ENCODE peak calls at places on chromosomes 1 and 21, in five cellular contexts. One of them, this sample, is unnamed.

GRCh38 chr1:228474507-228474906 is 12.7 kb upstream of the RNF187 start:
- DNase-seq in nephron progenitor cell: no peak
- DNase-seq in endothelial cell: no peak
- DNase-seq in fibroblast of the aortic adventitia: no peak
- DNase-seq in AG04450: no peak
- DNase-seq in this sample: no peak

GRCh38 chr1:84834419-84835064 is 58.5 kb downstream of the LPAR3 start:
- DNase-seq in nephron progenitor cell: no peak
- DNase-seq in endothelial cell: no peak
- DNase-seq in fibroblast of the aortic adventitia: peak
- DNase-seq in AG04450: no peak
- DNase-seq in this sample: peak

GRCh38 chr1:56676571-56677035 is 31.5 kb downstream of the PRKAA2 start:
- DNase-seq in nephron progenitor cell: no peak
- DNase-seq in endothelial cell: no peak
- DNase-seq in fibroblast of the aortic adventitia: peak
- DNase-seq in AG04450: peak
- DNase-seq in this sample: no peak

GRCh38 chr1:174800221-174800791 is 199.4 kb upstream of the CACYBP start:
- DNase-seq in nephron progenitor cell: peak
- DNase-seq in endothelial cell: no peak
- DNase-seq in fibroblast of the aortic adventitia: no peak
- DNase-seq in AG04450: no peak
- DNase-seq in this sample: no peak

GRCh38 chr1:85577421-85578320 is 2.9 kb upstream of the CCN1 start:
- DNase-seq in nephron progenitor cell: peak
- DNase-seq in endothelial cell: peak
- DNase-seq in fibroblast of the aortic adventitia: no peak
- DNase-seq in AG04450: peak
- DNase-seq in this sample: no peak

GRCh38 chr1:245060684-245061374 is 94.0 kb upstream of the KIF26B start:
- DNase-seq in nephron progenitor cell: no peak
- DNase-seq in endothelial cell: no peak
- DNase-seq in fibroblast of the aortic adventitia: peak
- DNase-seq in AG04450: no peak
- DNase-seq in this sample: peak

GRCh38 chr1:212242288-212242984 is 42.8 kb upstream of the PPP2R5A start:
- DNase-seq in nephron progenitor cell: no peak
- DNase-seq in endothelial cell: no peak
- DNase-seq in fibroblast of the aortic adventitia: no peak
- DNase-seq in AG04450: no peak
- DNase-seq in this sample: no peak

GRCh38 chr1:50272923-50273322 is 150.3 kb downstream of the DMRTA2 start:
- DNase-seq in nephron progenitor cell: no peak
- DNase-seq in endothelial cell: no peak
- DNase-seq in fibroblast of the aortic adventitia: no peak
- DNase-seq in AG04450: no peak
- DNase-seq in this sample: no peak

GRCh38 chr1:32592953-32593352 is 53.7 kb downstream of the ZBTB8A start:
- DNase-seq in nephron progenitor cell: no peak
- DNase-seq in endothelial cell: no peak
- DNase-seq in fibroblast of the aortic adventitia: no peak
- DNase-seq in AG04450: no peak
- DNase-seq in this sample: no peak

GRCh38 chr1:30418426-30419245 is 304.7 kb downstream of the MATN1 start:
- DNase-seq in nephron progenitor cell: no peak
- DNase-seq in endothelial cell: no peak
- DNase-seq in fibroblast of the aortic adventitia: no peak
- DNase-seq in AG04450: no peak
- DNase-seq in this sample: no peak

GRCh38 chr1:34829250-34829649 is 30.3 kb downstream of the SMIM12 start:
- DNase-seq in nephron progenitor cell: no peak
- DNase-seq in endothelial cell: no peak
- DNase-seq in fibroblast of the aortic adventitia: peak
- DNase-seq in AG04450: no peak
- DNase-seq in this sample: no peak

GRCh38 chr1:98323396-98323795 is 338.1 kb upstream of the SNX7 start:
- DNase-seq in nephron progenitor cell: no peak
- DNase-seq in endothelial cell: no peak
- DNase-seq in fibroblast of the aortic adventitia: peak
- DNase-seq in AG04450: no peak
- DNase-seq in this sample: no peak

GRCh38 chr1:3068400-3069361 is at the start of gene PRDM16:
- DNase-seq in nephron progenitor cell: peak
- DNase-seq in endothelial cell: peak
- DNase-seq in fibroblast of the aortic adventitia: peak
- DNase-seq in AG04450: no peak
- DNase-seq in this sample: no peak

GRCh38 chr1:84701366-84701765 is 11.1 kb upstream of the SSX2IP start:
- DNase-seq in nephron progenitor cell: no peak
- DNase-seq in endothelial cell: no peak
- DNase-seq in fibroblast of the aortic adventitia: peak
- DNase-seq in AG04450: no peak
- DNase-seq in this sample: no peak

GRCh38 chr1:93629101-93630059 is 52.3 kb downstream of the BCAR3 start:
- DNase-seq in nephron progenitor cell: peak
- DNase-seq in endothelial cell: peak
- DNase-seq in fibroblast of the aortic adventitia: peak
- DNase-seq in AG04450: peak
- DNase-seq in this sample: no peak

DNA sequence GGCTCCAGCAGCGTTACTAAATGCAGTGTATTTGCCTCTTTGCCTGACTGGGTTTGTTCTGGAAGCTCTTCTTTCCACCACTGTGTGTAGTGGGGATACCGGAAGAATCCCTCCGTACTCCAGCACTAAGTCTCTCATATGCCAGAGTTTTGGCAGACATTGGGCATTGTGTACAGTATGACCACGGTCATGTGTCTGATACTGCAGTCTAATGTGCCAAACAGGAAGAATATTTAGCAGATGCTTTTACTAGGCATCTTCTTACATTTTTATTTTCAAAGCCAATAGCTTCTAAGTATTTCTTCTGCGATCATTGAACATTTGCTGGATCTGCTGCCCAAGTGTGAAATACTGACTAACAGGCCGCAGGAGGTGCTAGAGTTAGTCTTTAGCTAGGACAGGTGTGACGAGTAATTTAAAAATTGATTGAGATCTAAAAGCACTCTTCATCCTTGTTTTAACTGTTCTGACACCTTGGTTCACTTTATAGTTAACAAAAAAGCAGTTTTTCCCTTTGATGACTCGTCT is 658 bp upstream of the FAM78B start:
- DNase-seq in nephron progenitor cell: no peak
- DNase-seq in endothelial cell: no peak
- DNase-seq in fibroblast of the aortic adventitia: peak
- DNase-seq in AG04450: no peak
- DNase-seq in this sample: no peak
- TF ChIP-seq CTCF in nephron progenitor cell: no peak
- TF ChIP-seq CTCF in endothelial cell: no peak
- TF ChIP-seq CTCF in fibroblast of the aortic adventitia: no peak
- TF ChIP-seq CTCF in AG04450: no peak
- TF ChIP-seq CTCF in this sample: no peak

GRCh38 chr1:53332188-53332564 is 4.3 kb upstream of the LRP8 start:
- DNase-seq in nephron progenitor cell: no peak
- DNase-seq in endothelial cell: no peak
- DNase-seq in fibroblast of the aortic adventitia: no peak
- DNase-seq in AG04450: no peak
- DNase-seq in this sample: no peak
- TF ChIP-seq CTCF in nephron progenitor cell: no peak
- TF ChIP-seq CTCF in endothelial cell: no peak
- TF ChIP-seq CTCF in fibroblast of the aortic adventitia: no peak
- TF ChIP-seq CTCF in AG04450: no peak
- TF ChIP-seq CTCF in this sample: no peak

DNA sequence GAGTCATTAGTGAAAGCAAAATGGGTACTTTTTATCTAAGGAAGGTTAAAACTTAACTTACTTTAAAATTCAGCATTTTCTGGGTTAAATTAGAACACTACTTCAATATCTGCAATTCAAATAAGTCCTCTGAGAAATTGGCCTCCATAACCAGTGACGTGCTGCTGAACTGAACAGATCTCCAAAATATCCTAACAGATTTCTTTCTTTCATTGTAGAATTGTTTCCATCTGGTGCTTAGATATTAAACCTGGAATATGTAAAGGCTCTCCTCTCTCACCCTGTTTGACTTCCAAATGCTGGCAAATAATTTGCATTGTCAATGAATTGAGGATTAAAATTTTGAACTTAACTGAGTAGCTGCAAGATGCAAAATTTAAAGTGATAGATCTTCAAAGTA is 316.9 kb upstream of the CXADR start:
- DNase-seq in nephron progenitor cell: no peak
- DNase-seq in endothelial cell: no peak
- DNase-seq in fibroblast of the aortic adventitia: no peak
- DNase-seq in AG04450: no peak
- DNase-seq in this sample: no peak
- TF ChIP-seq CTCF in nephron progenitor cell: no peak
- TF ChIP-seq CTCF in endothelial cell: no peak
- TF ChIP-seq CTCF in fibroblast of the aortic adventitia: no peak
- TF ChIP-seq CTCF in AG04450: no peak
- TF ChIP-seq CTCF in this sample: no peak

GRCh38 chr21:36990508-36991205 is 15.8 kb upstream of the RIPPLY3 start:
- DNase-seq in nephron progenitor cell: no peak
- DNase-seq in endothelial cell: no peak
- DNase-seq in fibroblast of the aortic adventitia: no peak
- DNase-seq in AG04450: no peak
- DNase-seq in this sample: no peak

GRCh38 chr21:36999131-36999898 is 7.2 kb upstream of the RIPPLY3 start:
- DNase-seq in nephron progenitor cell: no peak
- DNase-seq in endothelial cell: no peak
- DNase-seq in fibroblast of the aortic adventitia: no peak
- DNase-seq in AG04450: no peak
- DNase-seq in this sample: no peak

GRCh38 chr21:36989699-36990507 is 16.6 kb upstream of the RIPPLY3 start:
- DNase-seq in nephron progenitor cell: peak
- DNase-seq in endothelial cell: peak
- DNase-seq in fibroblast of the aortic adventitia: peak
- DNase-seq in AG04450: peak
- DNase-seq in this sample: no peak

GRCh38 chr21:36992671-36993070 is 13.8 kb upstream of the RIPPLY3 start:
- DNase-seq in nephron progenitor cell: no peak
- DNase-seq in endothelial cell: no peak
- DNase-seq in fibroblast of the aortic adventitia: no peak
- DNase-seq in AG04450: no peak
- DNase-seq in this sample: no peak

GRCh38 chr21:36994501-36995189 is 11.9 kb upstream of the RIPPLY3 start:
- DNase-seq in nephron progenitor cell: no peak
- DNase-seq in endothelial cell: peak
- DNase-seq in fibroblast of the aortic adventitia: no peak
- DNase-seq in AG04450: no peak
- DNase-seq in this sample: no peak
- TF ChIP-seq CTCF in nephron progenitor cell: no peak
- TF ChIP-seq CTCF in endothelial cell: no peak
- TF ChIP-seq CTCF in fibroblast of the aortic adventitia: peak
- TF ChIP-seq CTCF in AG04450: no peak
- TF ChIP-seq CTCF in this sample: no peak

GRCh38 chr1:22064751-22065402 is 12.4 kb downstream of the CDC42 start:
- DNase-seq in nephron progenitor cell: no peak
- DNase-seq in endothelial cell: no peak
- DNase-seq in fibroblast of the aortic adventitia: no peak
- DNase-seq in AG04450: no peak
- DNase-seq in this sample: no peak
- TF ChIP-seq CTCF in nephron progenitor cell: no peak
- TF ChIP-seq CTCF in endothelial cell: no peak
- TF ChIP-seq CTCF in fibroblast of the aortic adventitia: no peak
- TF ChIP-seq CTCF in AG04450: no peak
- TF ChIP-seq CTCF in this sample: no peak

GRCh38 chr1:19081218-19081893 is 124.9 kb upstream of the IFFO2 start:
- DNase-seq in nephron progenitor cell: no peak
- DNase-seq in endothelial cell: no peak
- DNase-seq in fibroblast of the aortic adventitia: peak
- DNase-seq in AG04450: no peak
- DNase-seq in this sample: no peak

GRCh38 chr1:19079541-19079940 is 123.1 kb upstream of the IFFO2 start:
- DNase-seq in nephron progenitor cell: no peak
- DNase-seq in endothelial cell: no peak
- DNase-seq in fibroblast of the aortic adventitia: no peak
- DNase-seq in AG04450: no peak
- DNase-seq in this sample: no peak

GRCh38 chr1:19078503-19078902 is 122.0 kb upstream of the IFFO2 start:
- DNase-seq in nephron progenitor cell: no peak
- DNase-seq in endothelial cell: no peak
- DNase-seq in fibroblast of the aortic adventitia: no peak
- DNase-seq in AG04450: no peak
- DNase-seq in this sample: no peak

GRCh38 chr1:19079983-19080472 is 123.6 kb upstream of the IFFO2 start:
- DNase-seq in nephron progenitor cell: no peak
- DNase-seq in endothelial cell: no peak
- DNase-seq in fibroblast of the aortic adventitia: no peak
- DNase-seq in AG04450: no peak
- DNase-seq in this sample: peak

DNA sequence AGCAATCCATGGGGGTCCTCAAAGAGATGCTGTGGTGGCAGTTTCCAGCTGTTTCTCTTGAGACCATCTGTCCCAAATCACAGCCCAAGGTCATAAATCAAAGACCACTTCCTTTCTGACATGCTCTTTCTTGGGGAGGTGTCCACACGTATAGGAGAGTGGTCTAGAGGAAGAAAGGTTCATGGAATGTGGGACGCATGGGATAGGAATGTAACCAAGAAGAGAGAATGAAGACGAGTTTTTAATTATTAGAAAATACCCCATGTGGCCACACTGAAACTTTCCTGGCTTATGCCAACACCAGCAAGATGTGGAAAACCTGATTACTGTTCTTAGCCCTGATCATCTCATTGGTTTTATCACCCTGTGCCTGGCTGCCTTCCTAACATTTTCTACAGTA is 124.2 kb upstream of the IFFO2 start:
- DNase-seq in nephron progenitor cell: no peak
- DNase-seq in endothelial cell: no peak
- DNase-seq in fibroblast of the aortic adventitia: peak
- DNase-seq in AG04450: no peak
- DNase-seq in this sample: no peak
- TF ChIP-seq CTCF in nephron progenitor cell: no peak
- TF ChIP-seq CTCF in endothelial cell: no peak
- TF ChIP-seq CTCF in fibroblast of the aortic adventitia: no peak
- TF ChIP-seq CTCF in AG04450: no peak
- TF ChIP-seq CTCF in this sample: no peak

This sample was measured in LNCaP clone FGC.